ENCODE peak calls at places on chromosomes 7 and 10, in seven cellular contexts. J, E, C, R, F, B and N are unnamed samples.

GRCh38 chr7:129950191-129950940 is 2.4 kb downstream of the UBE2H start:
- DNase-seq in J (no peak), E (peak; percentile 41), C (peak; percentile 21), R (no peak), F (peak; percentile 51), B (no peak), N (no peak)

GRCh38 chr10:9745158-9745557 is 1272.5 kb upstream of the CELF2 start:
- DNase-seq in J (no peak), E (no peak), C (no peak), R (no peak), F (no peak), B (no peak), N (no peak)

GRCh38 chr10:125084191-125085186 is 75.9 kb downstream of the CTBP2 start:
- DNase-seq in J (no peak), E (peak; percentile 89), C (peak; percentile 94), R (no peak), F (peak; percentile 19), B (peak; percentile 97), N (peak; percentile 91)

GRCh38 chr10:131697461-131698128 is 203.2 kb upstream of the PPP2R2D start:
- DNase-seq in J (no peak), E (no peak), C (no peak), R (no peak), F (peak; percentile 33), B (no peak), N (no peak)

GRCh38 chr7:143375298-143376034 is 5.7 kb upstream of the ZYX start:
- DNase-seq in J (peak; percentile 39), E (peak; percentile 3), C (no peak), R (peak; percentile 57), F (no peak), B (no peak), N (no peak)

GRCh38 chr7:96328016-96328415 is 6.1 kb upstream of the SLC25A13 start:
- DNase-seq in J (no peak), E (no peak), C (no peak), R (no peak), F (no peak), B (no peak), N (no peak)

GRCh38 chr7:26365077-26365896 is 73.6 kb downstream of the SNX10 start:
- DNase-seq in J (no peak), E (peak; percentile 86), C (peak; percentile 70), R (peak; percentile 58), F (peak; percentile 81), B (peak; percentile 50), N (peak; percentile 38)

GRCh38 chr7:116592445-116592844 is 67.6 kb downstream of the CAV1 start:
- DNase-seq in J (no peak), E (no peak), C (no peak), R (no peak), F (no peak), B (peak; percentile 34), N (no peak)

GRCh38 chr10:88212069-88212468 is 348.6 kb downstream of the PTEN start:
- DNase-seq in J (no peak), E (no peak), C (no peak), R (no peak), F (no peak), B (no peak), N (no peak)

GRCh38 chr10:127906548-127907377 is at the start of gene PTPRE:
- DNase-seq in J (peak; percentile 43), E (peak; percentile 85), C (no peak), R (peak; percentile 62), F (peak; percentile 78), B (peak; percentile 56), N (peak; percentile 65)

GRCh38 chr10:14560794-14561765 is 213.6 kb downstream of the FAM107B start:
- DNase-seq in J (no peak), E (no peak), C (no peak), R (no peak), F (no peak), B (no peak), N (no peak)

GRCh38 chr7:142626420-142627035 is 122.7 kb upstream of the PRSS1 start:
- DNase-seq in J (peak; percentile 51), E (peak; percentile 44), C (peak; percentile 45), R (peak; percentile 75), F (peak; percentile 71), B (peak; percentile 63), N (peak; percentile 71)

GRCh38 chr7:117179701-117180100 is 143.2 kb downstream of the WNT2 start:
- DNase-seq in J (no peak), E (no peak), C (no peak), R (no peak), F (no peak), B (no peak), N (no peak)

GRCh38 chr7:77917500-77918262 is 119.1 kb downstream of the PHTF2 start:
- DNase-seq in J (no peak), E (no peak), C (no peak), R (no peak), F (no peak), B (peak; percentile 68), N (no peak)

GRCh38 chr7:116443101-116443523 is 56.4 kb upstream of the CAV2 start:
- DNase-seq in J (no peak), E (peak; percentile 93), C (peak; percentile 79), R (no peak), F (peak; percentile 58), B (no peak), N (peak; percentile 93)

GRCh38 chr7:125061-125471 is 67.3 kb upstream of the FAM20C start:
- DNase-seq in J (no peak), E (no peak), C (no peak), R (no peak), F (no peak), B (no peak), N (no peak)

GRCh38 chr10:102235598-102235920 is 5.8 kb downstream of the PITX3 start:
- DNase-seq in J (no peak), E (no peak), C (no peak), R (no peak), F (no peak), B (no peak), N (peak; percentile 59)
- H3K27me3 ChIP-seq in J (peaks cover under 1% of the 10 kb centered on the region), E (peaks cover 41% of the 10 kb centered on the region), C (peaks cover 7% of the 10 kb centered on the region), R (peaks cover 7% of the 10 kb centered on the region), F (peaks cover 3% of the 10 kb centered on the region), B (peaks cover 16% of the 10 kb centered on the region), N (peaks cover 19% of the 10 kb centered on the region)

GRCh38 chr7:138568655-138569054 is 108.6 kb downstream of the TRIM24 start:
- DNase-seq in J (no peak), E (no peak), C (no peak), R (no peak), F (no peak), B (no peak), N (no peak)
- H3K36me3 ChIP-seq in J (peaks cover 10% of the 10 kb centered on the region), E (peaks cover 79% of the 10 kb centered on the region), C (peaks cover 11% of the 10 kb centered on the region), R (no peaks in the 10 kb centered on the region), F (peaks cover 47% of the 10 kb centered on the region), B (peaks cover 18% of the 10 kb centered on the region), N (peaks cover 71% of the 10 kb centered on the region)

DNA sequence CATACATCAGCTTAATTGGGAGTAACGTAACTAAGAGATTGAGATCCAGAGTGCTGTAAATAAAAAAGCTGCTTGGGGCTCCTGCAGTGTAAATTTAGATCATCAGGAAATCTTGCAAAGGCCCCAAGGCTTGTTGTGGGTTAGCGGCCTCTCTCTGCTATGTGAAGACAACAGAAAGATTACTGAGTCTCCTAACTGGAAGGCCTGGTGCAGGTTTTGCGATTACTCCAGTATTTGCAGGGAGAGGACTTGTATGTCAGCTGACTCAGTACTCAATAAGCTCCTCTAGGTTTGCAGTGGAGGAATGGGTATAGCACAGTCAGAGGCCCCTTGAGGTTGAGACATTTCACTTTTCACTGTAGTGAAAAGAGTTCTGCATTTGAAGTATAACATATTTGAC is 195.4 kb upstream of the PHYHIPL start:
- DNase-seq in J (no peak), E (no peak), C (no peak), R (no peak), F (no peak), B (no peak), N (no peak)
- H3K27ac ChIP-seq in J (no peak overlapping the region), E (no peak overlapping the region), C (no peak overlapping the region), R (no peak overlapping the region), F (no peak overlapping the region), B (no peak overlapping the region), N (no peak overlapping the region)

DNA sequence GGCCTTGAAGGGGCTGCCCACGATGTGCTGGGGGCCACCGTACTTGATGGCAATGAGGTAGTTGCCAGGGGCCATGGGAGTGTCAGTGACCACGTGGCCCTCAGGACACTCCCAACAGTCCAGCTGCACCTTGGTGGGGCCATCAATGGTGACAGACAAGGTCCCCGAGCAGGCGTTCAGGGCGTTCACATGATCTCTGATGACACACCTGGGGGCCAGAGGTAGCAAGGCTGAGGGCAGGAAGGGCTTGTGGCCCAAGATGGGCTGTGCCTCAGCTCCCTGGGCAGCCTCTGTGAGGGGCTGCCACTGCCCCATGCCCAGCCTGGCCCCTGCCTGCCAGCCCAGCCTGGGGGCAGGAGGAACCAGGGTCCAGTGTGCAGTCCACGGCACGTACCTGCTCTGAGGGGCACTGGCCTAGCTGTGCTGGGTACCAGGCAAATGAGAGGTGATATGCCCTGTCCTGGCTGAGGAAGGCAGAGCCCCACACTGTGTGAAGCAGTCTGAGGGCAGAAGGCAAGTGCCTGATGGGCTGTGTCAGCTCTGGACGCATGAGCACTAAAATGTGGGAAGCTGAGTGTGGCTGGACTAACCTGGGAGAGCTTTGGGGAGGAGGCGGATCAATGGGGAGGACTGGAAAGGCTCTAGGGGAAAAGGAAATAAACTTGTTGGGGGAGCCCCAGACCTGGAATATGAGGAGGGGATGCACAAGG is 3.5 kb upstream of the KCP start:
- DNase-seq in J (no peak), E (no peak), C (no peak), R (no peak), F (no peak), B (no peak), N (no peak)
- H3K27me3 ChIP-seq in J (peaks cover 24% of the 10 kb centered on the region), E (peaks cover 63% of the 10 kb centered on the region), C (peaks cover 42% of the 10 kb centered on the region), R (peaks cover 3% of the 10 kb centered on the region), F (peaks cover 3% of the 10 kb centered on the region), B (peaks cover 9% of the 10 kb centered on the region), N (peaks cover 21% of the 10 kb centered on the region)

DNA sequence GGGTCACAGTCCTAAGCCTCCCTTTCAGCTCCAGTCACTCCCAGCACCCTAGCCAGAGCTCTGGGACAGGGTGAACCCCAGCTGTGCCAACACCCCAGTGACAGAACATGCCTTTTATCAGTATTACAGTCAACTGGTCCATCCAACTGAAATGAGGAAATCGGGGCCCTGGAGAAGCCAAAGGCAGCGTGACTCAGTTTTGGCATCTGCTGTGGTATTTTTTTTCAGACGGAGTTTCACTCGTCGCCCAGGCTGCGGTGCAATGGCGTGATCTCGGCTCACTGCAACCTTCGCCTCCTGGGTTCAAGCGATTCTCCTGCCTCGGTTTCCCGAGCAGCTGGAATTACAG is 3.4 kb upstream of the CLDN15 start:
- DNase-seq in J (no peak), E (peak; percentile 45), C (no peak), R (no peak), F (no peak), B (no peak), N (no peak)
- H3K36me3 ChIP-seq in J (peaks cover 20% of the 10 kb centered on the region), E (peaks cover 8% of the 10 kb centered on the region), C (peaks cover 32% of the 10 kb centered on the region), R (peaks cover 5% of the 10 kb centered on the region), F (peaks cover 9% of the 10 kb centered on the region), B (no peaks in the 10 kb centered on the region), N (peaks cover 56% of the 10 kb centered on the region)